ENCODE peak calls at places on chromosomes 5 and 9, in five cellular contexts. D, B, S, J and F are unnamed samples.

GRCh38 chr5:159965031-159965837 is 43.7 kb upstream of the TTC1 start:
- DNase-seq in J (peak), D (peak), B (no peak), S (peak), F (no peak)

GRCh38 chr9:26261503-26262330 is 583.5 kb upstream of the TUSC1 start:
- DNase-seq in B (no peak), S (peak), D (peak), J (peak), F (no peak)

GRCh38 chr9:131661954-131662621 is 77.8 kb downstream of the RAPGEF1 start:
- DNase-seq in D (no peak), J (no peak), B (no peak), S (no peak), F (no peak)

GRCh38 chr5:150399158-150400019 is 13.3 kb downstream of the CD74 start:
- DNase-seq in B (no peak), D (peak), S (no peak), J (no peak), F (no peak)

GRCh38 chr9:116499986-116500871 is 186.9 kb upstream of the TRIM32 start:
- DNase-seq in D (peak), J (peak), B (no peak), S (peak), F (no peak)

GRCh38 chr9:7239708-7240107 is 481.9 kb downstream of the KDM4C start:
- DNase-seq in B (no peak), J (no peak), D (no peak), S (no peak), F (no peak)

GRCh38 chr9:81759680-81760215 is 70.4 kb upstream of the TLE1 start:
- DNase-seq in D (peak), J (peak), B (no peak), S (peak), F (peak)

GRCh38 chr5:94906750-94907149 is 288.3 kb downstream of the SLF1 start:
- DNase-seq in S (no peak), J (no peak), B (no peak), D (no peak), F (no peak)

GRCh38 chr5:71684309-71684708 is 34.8 kb upstream of the CARTPT start:
- DNase-seq in J (no peak), B (no peak), D (no peak), S (no peak), F (no peak)

GRCh38 chr5:1667648-1668140 is 131.9 kb downstream of the MRPL36 start:
- DNase-seq in J (no peak), B (no peak), S (no peak), D (no peak), F (no peak)

GRCh38 chr5:1669276-1670155 is 130.1 kb downstream of the MRPL36 start:
- DNase-seq in B (no peak), S (no peak), J (no peak), D (no peak), F (no peak)

GRCh38 chr5:1666221-1666620 is 133.4 kb downstream of the MRPL36 start:
- DNase-seq in J (no peak), S (no peak), B (no peak), D (no peak), F (no peak)

GRCh38 chr5:1666812-1667588 is 132.6 kb downstream of the MRPL36 start:
- DNase-seq in B (no peak), S (no peak), J (peak), D (no peak), F (no peak)

DNA sequence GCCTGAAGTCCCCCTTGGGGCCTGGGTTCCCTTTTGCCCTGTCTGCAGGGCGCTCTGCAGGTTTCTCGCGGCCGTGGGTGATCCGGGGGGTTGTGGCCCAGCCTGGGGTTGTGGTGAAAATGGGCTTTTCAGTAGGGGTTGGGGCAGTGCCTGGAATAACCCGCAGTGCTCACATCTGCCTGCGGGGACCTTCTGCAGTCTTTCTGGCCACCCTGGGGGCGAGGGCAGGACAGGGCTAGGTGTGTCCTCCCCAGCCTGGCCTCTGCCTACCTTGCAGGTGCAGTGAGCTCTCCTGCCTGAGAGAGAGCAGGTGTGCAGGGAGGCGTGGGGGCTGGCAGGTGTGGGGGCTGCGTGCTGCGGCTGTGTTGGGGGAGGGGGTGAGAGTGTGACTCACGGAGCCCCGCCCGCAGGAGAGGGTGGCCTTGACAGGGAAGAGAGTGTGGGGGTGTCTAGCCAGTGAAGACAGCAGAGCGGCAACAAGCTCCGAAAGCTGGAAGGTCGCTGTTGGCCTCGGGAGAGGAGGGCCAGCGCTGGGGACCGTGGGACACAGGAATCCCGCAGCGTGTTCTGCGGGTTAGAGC is 131.4 kb downstream of the MRPL36 start:
- DNase-seq in B (no peak), J (no peak), D (no peak), S (no peak), F (no peak)
- H3K4me3 ChIP-seq in B (no peak), J (no peak), D (no peak), S (no peak), F (no peak)

GRCh38 chr9:38391278-38392118 is 1.0 kb upstream of the ALDH1B1 start:
- DNase-seq in S (no peak), B (no peak), D (no peak), J (no peak), F (no peak)

GRCh38 chr9:38394419-38394818 is 1.9 kb downstream of the ALDH1B1 start:
- DNase-seq in B (no peak), D (no peak), J (no peak), S (no peak), F (no peak)

GRCh38 chr9:38393128-38393809 is 767 bp downstream of the ALDH1B1 start:
- DNase-seq in D (no peak), B (no peak), J (no peak), S (no peak), F (no peak)

GRCh38 chr9:38390851-38391250 is 1.7 kb upstream of the ALDH1B1 start:
- DNase-seq in J (no peak), D (no peak), S (no peak), B (no peak), F (no peak)

DNA sequence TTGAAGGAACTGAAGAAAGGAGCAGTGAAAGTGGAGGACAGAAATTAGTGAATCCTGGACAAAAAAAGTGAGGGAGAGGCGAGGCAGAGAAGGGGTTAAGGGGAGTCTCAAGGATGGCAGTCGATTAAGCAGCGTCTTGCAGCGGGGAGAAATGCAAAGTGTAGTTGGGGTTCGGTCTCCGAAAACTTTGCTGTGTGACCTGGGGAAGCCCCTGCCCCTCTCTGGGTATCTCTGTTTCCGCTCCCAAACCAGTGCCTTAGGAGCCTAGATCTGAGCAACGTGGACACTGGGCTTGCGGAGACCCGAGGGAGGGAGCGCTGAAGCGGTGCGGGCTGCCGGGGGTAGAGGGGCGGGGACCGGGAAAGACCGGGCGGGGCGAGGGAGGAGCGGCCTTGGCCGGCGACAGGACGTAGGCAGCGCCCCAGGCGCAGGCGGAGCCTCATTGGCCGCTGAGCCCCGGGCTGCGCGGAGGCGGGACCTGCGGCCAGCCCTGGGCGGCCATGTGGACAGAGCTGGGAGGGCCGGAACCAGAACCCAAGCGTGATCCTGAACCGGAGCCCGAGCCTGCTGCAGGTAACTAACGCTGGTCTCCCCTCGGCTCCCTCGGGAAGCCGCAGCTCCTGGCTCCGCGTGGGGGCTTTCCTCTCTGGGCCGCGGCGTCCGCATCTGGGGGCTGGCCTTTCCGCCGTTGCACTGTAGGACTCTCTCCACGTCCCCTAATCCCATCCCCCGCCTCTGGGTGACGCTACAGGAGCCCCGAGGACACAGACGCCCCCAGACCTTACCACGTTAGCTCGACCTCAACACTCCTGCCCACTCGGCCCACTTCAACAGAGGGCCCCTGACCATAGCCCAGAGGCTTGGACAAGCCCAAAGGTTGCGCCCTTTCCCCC is at the start of gene ALDH1B1:
- DNase-seq in B (peak), J (peak), D (peak), S (peak), F (no peak)
- TF ChIP-seq CTCF in B (no peak), J (peak), D (peak), S (peak), F (peak)

GRCh38 chr9:14908221-14909206 is 1.7 kb downstream of the FREM1 start:
- DNase-seq in S (no peak), D (no peak), J (no peak), B (no peak), F (no peak)

GRCh38 chr9:14911046-14911445 is 818 bp upstream of the FREM1 start:
- DNase-seq in B (no peak), J (no peak), S (no peak), D (no peak), F (no peak)

GRCh38 chr9:14910178-14910805 is at the start of gene FREM1:
- DNase-seq in B (peak), J (peak), S (no peak), D (peak), F (no peak)

GRCh38 chr9:14907360-14907685 is 2.9 kb downstream of the FREM1 start:
- DNase-seq in J (no peak), B (no peak), D (no peak), S (no peak), F (no peak)

DNA sequence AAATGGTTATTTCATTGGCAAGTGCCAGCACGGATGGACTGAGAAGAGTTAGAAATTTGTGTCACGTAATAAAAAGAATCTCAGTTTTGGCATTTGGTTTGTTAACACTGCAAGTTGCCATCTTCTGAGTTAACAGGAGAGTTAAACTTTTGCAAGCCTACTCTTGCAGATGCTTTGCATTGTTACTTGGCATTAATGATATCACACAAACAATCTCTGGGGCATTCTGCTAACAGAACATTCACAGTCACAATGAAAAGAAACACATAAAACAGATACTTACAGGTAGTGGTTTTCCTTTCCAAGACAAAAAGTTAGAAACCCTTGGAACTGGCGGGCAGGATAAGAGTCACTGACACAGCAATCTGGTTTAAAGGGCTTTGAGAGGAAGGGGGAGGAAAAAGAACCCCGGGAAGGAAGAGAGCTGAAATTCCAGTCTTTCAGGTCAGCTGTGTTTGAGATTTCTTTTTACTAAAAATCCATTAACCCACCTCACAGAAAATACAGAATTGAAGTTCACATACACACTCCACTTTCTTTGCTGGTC is 524 bp downstream of the FREM1 start:
- DNase-seq in D (no peak), S (no peak), J (no peak), B (no peak), F (no peak)
- H3K4me3 ChIP-seq in D (no peak), S (no peak), J (no peak), B (peak), F (no peak)

GRCh38 chr5:9316041-9316440 is 229.8 kb downstream of the SEMA5A start:
- DNase-seq in J (no peak), D (no peak), B (no peak), S (no peak), F (no peak)

GRCh38 chr5:9318031-9318430 is 227.8 kb downstream of the SEMA5A start:
- DNase-seq in D (no peak), S (no peak), B (no peak), J (no peak), F (no peak)

GRCh38 chr5:9316733-9317132 is 229.1 kb downstream of the SEMA5A start:
- DNase-seq in S (peak), B (no peak), D (no peak), J (no peak), F (no peak)

GRCh38 chr5:9313751-9314150 is 232.1 kb downstream of the SEMA5A start:
- DNase-seq in S (peak), D (no peak), J (no peak), B (no peak), F (no peak)
- TF ChIP-seq CTCF in S (peak), D (no peak), J (no peak), B (no peak), F (no peak)

GRCh38 chr9:97046228-97046627 is 7.3 kb upstream of the CTSV start:
- DNase-seq in S (peak), D (peak), J (peak), B (no peak), F (no peak)
- H3K4me3 ChIP-seq in S (no peak), D (no peak), J (no peak), B (no peak), F (no peak)

GRCh38 chr5:135741040-135741439 is 93.4 kb upstream of the SLC25A48 start:
- DNase-seq in B (no peak), D (no peak), J (no peak), S (no peak), F (no peak)
- TF ChIP-seq CTCF in B (no peak), D (no peak), J (no peak), S (no peak), F (no peak)

GRCh38 chr9:23537192-23538059 is 288.6 kb downstream of the ELAVL2 start:
- DNase-seq in S (no peak), J (no peak), B (no peak), D (no peak), F (no peak)
- H3K4me3 ChIP-seq in S (no peak), J (no peak), B (peak), D (no peak), F (no peak)

GRCh38 chr5:85868070-85868469 is 749.7 kb upstream of the COX7C start:
- DNase-seq in B (no peak), J (no peak), S (no peak), D (no peak), F (no peak)
- TF ChIP-seq CTCF in B (no peak), J (no peak), S (no peak), D (no peak), F (no peak)

DNA sequence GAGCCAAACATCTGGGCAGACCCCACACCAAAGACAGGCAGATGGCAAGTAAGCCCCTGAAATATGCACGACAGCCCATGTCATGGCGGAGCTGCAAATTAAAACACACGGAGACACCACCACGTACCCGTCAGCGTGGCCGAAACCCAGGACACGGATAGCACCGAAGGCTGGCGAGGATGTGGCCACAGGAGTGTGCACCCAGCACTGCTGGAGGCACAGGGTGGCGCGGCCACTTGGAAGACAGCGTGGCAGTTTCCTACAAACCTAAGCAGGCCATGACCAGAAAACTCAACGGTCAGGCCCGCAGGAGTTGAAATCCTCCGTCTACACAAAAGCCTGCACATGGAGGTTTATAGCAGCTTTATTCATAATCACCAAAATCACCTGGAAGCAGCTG is 12.8 kb downstream of the SLC9A3 start:
- DNase-seq in B (no peak), S (no peak), D (no peak), J (no peak), F (no peak)
- H3K4me3 ChIP-seq in B (no peak), S (no peak), D (no peak), J (no peak), F (no peak)